ENCODE peak calls at places on chromosomes 3 and 15, in ten cellular contexts. D, B, N, Q, I, H, M, E, U and X are unnamed samples.

GRCh38 chr3:28915711-28916481 is 365.0 kb upstream of the RBMS3 start:
- DNase-seq in D (peak; percentile 80), B (peak; percentile 81), N (no peak), Q (no peak), I (peak; percentile 15), H (no peak), M (peak; percentile 78), E (no peak), U (peak; percentile 26), X (no peak)

GRCh38 chr3:9205345-9206143 is 43.9 kb downstream of the SRGAP3 start:
- DNase-seq in D (no peak), B (no peak), N (peak; percentile 31), Q (no peak), I (no peak), H (no peak), M (no peak), E (no peak), U (no peak), X (no peak)

GRCh38 chr3:146163584-146163983 is 2.6 kb upstream of the PLOD2 start:
- DNase-seq in D (peak; percentile 95), B (peak; percentile 94), N (no peak), Q (no peak), I (peak; percentile 65), H (no peak), M (peak; percentile 97), E (no peak), U (no peak), X (no peak)

GRCh38 chr15:31483924-31484368 is 157.3 kb downstream of the KLF13 start:
- DNase-seq in D (no peak), B (no peak), N (peak; percentile 35), Q (peak; percentile 42), I (no peak), H (no peak), M (no peak), E (no peak), U (peak; percentile 24), X (no peak)

GRCh38 chr3:169354774-169355501 is 308.6 kb downstream of the MECOM start:
- DNase-seq in D (no peak), B (no peak), N (no peak), Q (no peak), I (no peak), H (no peak), M (no peak), E (no peak), U (no peak), X (no peak)

GRCh38 chr15:82850242-82850591 is 40.8 kb downstream of the WHAMM start:
- DNase-seq in D (no peak), B (no peak), N (no peak), Q (no peak), I (no peak), H (no peak), M (peak; percentile 23), E (no peak), U (no peak), X (no peak)

GRCh38 chr3:128585974-128586373 is 64.6 kb downstream of the RPN1 start:
- DNase-seq in D (no peak), B (no peak), N (no peak), Q (no peak), I (no peak), H (no peak), M (no peak), E (no peak), U (no peak), X (no peak)

GRCh38 chr15:38589502-38589901 is 24.9 kb upstream of the RASGRP1 start:
- DNase-seq in D (peak; percentile 87), B (peak; percentile 82), N (no peak), Q (no peak), I (peak; percentile 35), H (no peak), M (peak; percentile 82), E (no peak), U (no peak), X (no peak)